ENCODE peak calls at places on chromosome 18, in five cellular contexts. N is GM12878, P is SJCRH30, G is GM23338, B is ovary. Q is an unnamed sample. For H3K27me3, the result is how much of the 10 kb centered on the place peaks cover.

GRCh38 chr18:36809590-36810381 is 19.0 kb downstream of the TPGS2 start:
- DNase-seq in N (peak), P (peak), G (peak), B (no peak), Q (peak)

GRCh38 chr18:1094408-1094807 is 189.7 kb downstream of the ADCYAP1 start:
- DNase-seq in N (no peak), P (no peak), G (no peak), B (no peak), Q (no peak)

GRCh38 chr18:23422751-23423418 is 30.2 kb upstream of the RIOK3 start:
- DNase-seq in N (peak), P (peak), G (no peak), B (no peak), Q (no peak)

GRCh38 chr18:75070625-75071483 is 138.1 kb downstream of the PTGR3 start:
- DNase-seq in N (peak), P (no peak), G (no peak), B (no peak), Q (peak)

GRCh38 chr18:63131106-63131943 is 188.2 kb downstream of the BCL2 start:
- DNase-seq in N (no peak), P (no peak), G (peak), B (peak), Q (peak)

GRCh38 chr18:61898576-61899205 is 5.9 kb upstream of the RNF152 start:
- DNase-seq in N (no peak), P (no peak), G (no peak), B (no peak), Q (peak)

GRCh38 chr18:31591628-31592027 is at the start of gene TTR:
- DNase-seq in N (no peak), P (no peak), G (no peak), B (no peak), Q (no peak)

GRCh38 chr18:23260932-23261590 is 125.8 kb downstream of the CABLES1 start:
- DNase-seq in N (no peak), P (no peak), G (no peak), B (no peak), Q (no peak)

GRCh38 chr18:57436965-57437333 is 1.8 kb downstream of the ONECUT2 start:
- DNase-seq in N (no peak), P (no peak), G (no peak), B (no peak), Q (no peak)

GRCh38 chr18:57437433-57437781 is 2.2 kb downstream of the ONECUT2 start:
- DNase-seq in N (no peak), P (no peak), G (peak), B (no peak), Q (peak)

GRCh38 chr18:57434536-57435494 is at the start of gene ONECUT2:
- DNase-seq in N (no peak), P (peak), G (peak), B (peak), Q (peak)

GRCh38 chr18:57435851-57436192 is 648 bp downstream of the ONECUT2 start:
- DNase-seq in N (no peak), P (no peak), G (peak), B (no peak), Q (peak)

DNA sequence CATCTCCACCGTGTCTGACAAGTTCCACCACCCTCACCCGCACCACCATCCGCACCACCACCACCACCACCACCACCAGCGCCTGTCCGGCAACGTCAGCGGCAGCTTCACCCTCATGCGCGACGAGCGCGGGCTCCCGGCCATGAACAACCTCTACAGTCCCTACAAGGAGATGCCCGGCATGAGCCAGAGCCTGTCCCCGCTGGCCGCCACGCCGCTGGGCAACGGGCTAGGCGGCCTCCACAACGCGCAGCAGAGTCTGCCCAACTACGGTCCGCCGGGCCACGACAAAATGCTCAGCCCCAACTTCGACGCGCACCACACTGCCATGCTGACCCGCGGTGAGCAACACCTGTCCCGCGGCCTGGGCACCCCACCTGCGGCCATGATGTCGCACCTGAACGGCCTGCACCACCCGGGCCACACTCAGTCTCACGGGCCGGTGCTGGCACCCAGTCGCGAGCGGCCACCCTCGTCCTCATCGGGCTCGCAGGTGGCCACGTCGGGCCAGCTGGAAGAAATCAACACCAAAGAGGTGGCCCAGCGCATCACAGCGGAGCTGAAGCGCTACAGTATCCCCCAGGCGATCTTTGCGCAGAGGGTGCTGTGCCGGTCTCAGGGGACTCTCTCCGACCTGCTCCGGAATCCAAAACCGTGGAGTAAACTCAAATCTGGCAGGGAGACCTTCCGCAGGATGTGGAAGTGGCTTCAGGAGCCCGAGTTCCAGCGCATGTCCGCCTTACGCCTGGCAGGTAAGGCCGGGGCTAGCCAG is 1.2 kb downstream of the ONECUT2 start:
- DNase-seq in N (no peak), P (no peak), G (peak), B (no peak), Q (no peak)
- H3K4me3 ChIP-seq in N (no peak), P (no peak), G (peak), B (no peak), Q (peak)

GRCh38 chr18:56825312-56825711 is 174.2 kb downstream of the WDR7 start:
- DNase-seq in N (no peak), P (no peak), G (no peak), B (no peak), Q (no peak)
- H3K27ac ChIP-seq in N (no peak), P (no peak), G (no peak), B (no peak), Q (no peak)

DNA sequence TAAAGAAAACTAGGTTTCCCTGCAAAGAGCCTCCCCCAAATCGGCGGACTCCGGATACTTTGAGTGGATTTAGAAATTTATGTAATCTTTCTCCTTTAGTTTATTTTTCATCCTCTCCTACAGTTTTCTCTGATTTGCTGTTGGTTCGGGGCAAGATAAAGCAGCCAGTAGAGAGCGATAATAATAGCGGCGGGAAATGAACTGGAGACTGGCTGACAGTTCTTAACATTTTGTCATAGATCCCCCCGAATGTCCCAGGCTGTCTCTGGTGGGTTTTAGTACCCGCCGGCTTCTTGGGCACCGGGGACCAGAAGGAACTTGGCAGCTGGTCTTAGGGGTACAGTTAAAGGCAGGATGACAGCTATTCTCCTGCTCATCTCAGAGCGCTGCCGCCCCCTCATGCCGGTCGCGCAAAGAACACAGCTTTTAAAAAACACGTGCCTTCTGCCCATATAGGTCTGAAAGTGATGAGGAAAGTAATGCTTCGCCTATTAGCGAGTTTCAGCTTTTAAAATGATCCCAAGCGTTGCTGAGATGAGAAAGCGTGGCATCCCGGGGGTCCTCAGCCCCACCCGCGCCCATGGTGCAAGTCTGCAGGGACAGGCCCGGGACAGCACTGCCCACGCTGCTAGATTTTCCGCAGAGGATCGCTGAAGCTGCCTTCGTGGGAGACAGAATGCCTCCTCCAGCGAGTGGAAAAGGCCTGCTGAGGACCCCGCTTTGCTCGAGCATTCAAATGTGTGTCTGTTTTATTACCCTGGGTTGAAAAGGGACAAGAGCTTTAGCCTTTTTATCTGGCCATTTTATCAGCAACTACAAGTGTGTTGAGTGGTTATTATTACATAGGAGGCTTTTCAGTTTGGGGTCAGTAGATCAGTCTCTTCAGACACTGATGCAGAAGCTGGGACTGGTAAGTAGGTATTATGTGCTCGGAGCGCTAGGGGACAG is 3.8 kb downstream of the ONECUT2 start:
- DNase-seq in N (no peak), P (no peak), G (peak), B (no peak), Q (peak)
- H3K27me3 ChIP-seq in N (under half), P (under half), G (half or more), B (under half), Q (under half)

GRCh38 chr18:22168360-22168921 is 948 bp upstream of the GATA6 start:
- DNase-seq in N (no peak), P (peak), G (peak), B (peak), Q (no peak)

GRCh38 chr18:22167091-22167470 is 2.3 kb upstream of the GATA6 start:
- DNase-seq in N (no peak), P (no peak), G (no peak), B (peak), Q (no peak)

GRCh38 chr18:22166070-22166972 is 3.1 kb upstream of the GATA6 start:
- DNase-seq in N (no peak), P (no peak), G (no peak), B (peak), Q (no peak)

GRCh38 chr18:22169011-22169888 is at the start of gene GATA6:
- DNase-seq in N (no peak), P (peak), G (peak), B (peak), Q (peak)

GRCh38 chr18:22167471-22168151 is 1.8 kb upstream of the GATA6 start:
- DNase-seq in N (no peak), P (no peak), G (peak), B (peak), Q (no peak)
- H3K4me3 ChIP-seq in N (no peak), P (no peak), G (peak), B (peak), Q (no peak)

GRCh38 chr18:73840319-73841065 is 307.1 kb downstream of the FBXO15 start:
- DNase-seq in N (no peak), P (no peak), G (no peak), B (no peak), Q (peak)

GRCh38 chr18:73842795-73843394 is 304.7 kb downstream of the FBXO15 start:
- DNase-seq in N (peak), P (peak), G (peak), B (peak), Q (peak)

GRCh38 chr18:73835656-73836055 is 312.0 kb downstream of the FBXO15 start:
- DNase-seq in N (no peak), P (no peak), G (no peak), B (no peak), Q (no peak)

GRCh38 chr18:73841661-73842060 is 306.0 kb downstream of the FBXO15 start:
- DNase-seq in N (no peak), P (no peak), G (no peak), B (no peak), Q (no peak)

GRCh38 chr18:73839441-73839840 is 308.2 kb downstream of the FBXO15 start:
- DNase-seq in N (no peak), P (no peak), G (no peak), B (no peak), Q (no peak)
- H3K27ac ChIP-seq in N (no peak), P (no peak), G (no peak), B (no peak), Q (no peak)

DNA sequence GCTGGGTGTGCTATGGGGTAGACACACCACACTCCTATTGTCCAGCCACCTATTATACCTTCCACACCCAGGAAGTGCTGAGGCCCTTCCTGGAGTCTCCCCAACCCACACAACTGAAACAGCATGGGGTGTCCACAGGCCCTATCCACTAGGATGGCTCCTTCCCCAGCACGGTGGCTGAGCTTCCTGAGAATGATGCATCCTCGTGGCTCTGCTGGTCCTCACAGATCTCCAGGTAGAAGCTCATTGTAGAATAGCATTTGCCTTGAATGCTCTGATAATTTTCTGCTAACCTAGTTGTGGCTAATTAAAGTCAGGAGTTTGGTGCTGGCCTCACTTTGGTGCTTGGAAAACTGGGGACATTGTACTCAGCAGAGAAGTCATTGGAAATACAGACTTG is 182.6 kb downstream of the ANKRD30B start:
- DNase-seq in N (no peak), P (no peak), G (no peak), B (no peak), Q (no peak)
- H3K27me3 ChIP-seq in N (under half), P (under half), G (under half), B (under half), Q (half or more)